ENCODE peak calls at places on chromosomes 11 and 22, in four cellular contexts. One of them, this sample, is unnamed.
A peak's percentile ranks its signal among the peaks of the same experiment; 100 is the strongest.

GRCh38 chr22:43235445-43236400 is 48.8 kb upstream of the TTLL12 start:
- DNase-seq in body of pancreas: no peak
- DNase-seq in IMR-90: no peak
- DNase-seq in GM12892: no peak
- DNase-seq in this sample: no peak

GRCh38 chr11:73176892-73177155 is 34.7 kb upstream of the FCHSD2 start:
- DNase-seq in IMR-90: no peak
- DNase-seq in GM12892: no peak
- DNase-seq in body of pancreas: no peak
- DNase-seq in this sample: no peak

GRCh38 chr11:56876621-56877312 is 111.9 kb upstream of the OR5AK2 start:
- DNase-seq in GM12892: no peak
- DNase-seq in IMR-90: peak; percentile 1
- DNase-seq in body of pancreas: no peak
- DNase-seq in this sample: no peak

GRCh38 chr11:115912484-115912945 is 408.3 kb upstream of the CADM1 start:
- DNase-seq in IMR-90: peak; percentile 25
- DNase-seq in body of pancreas: no peak
- DNase-seq in GM12892: no peak
- DNase-seq in this sample: no peak

GRCh38 chr11:73761403-73761945 is 600 bp upstream of the RAB6A start:
- DNase-seq in body of pancreas: peak; percentile 35
- DNase-seq in IMR-90: no peak
- DNase-seq in GM12892: no peak
- DNase-seq in this sample: peak; percentile 51

GRCh38 chr22:21865041-21865440 is 2.4 kb downstream of the MAPK1 start:
- DNase-seq in IMR-90: peak; percentile 91
- DNase-seq in body of pancreas: no peak
- DNase-seq in GM12892: no peak
- DNase-seq in this sample: peak; percentile 78

GRCh38 chr11:132718711-132719641 is 813.3 kb downstream of the OPCML start:
- DNase-seq in IMR-90: peak; percentile 8
- DNase-seq in body of pancreas: no peak
- DNase-seq in GM12892: no peak
- DNase-seq in this sample: no peak

GRCh38 chr11:117498791-117499190 is 171.1 kb downstream of the CEP164 start:
- DNase-seq in body of pancreas: no peak
- DNase-seq in GM12892: no peak
- DNase-seq in IMR-90: no peak
- DNase-seq in this sample: no peak

GRCh38 chr11:100356035-100356434 is 331.1 kb upstream of the ARHGAP42 start:
- DNase-seq in GM12892: no peak
- DNase-seq in body of pancreas: no peak
- DNase-seq in IMR-90: no peak
- DNase-seq in this sample: no peak

GRCh38 chr11:26025680-26026079 is 306.2 kb upstream of the ANO3 start:
- DNase-seq in GM12892: no peak
- DNase-seq in IMR-90: peak; percentile 3
- DNase-seq in body of pancreas: no peak
- DNase-seq in this sample: no peak

GRCh38 chr11:72637198-72637597 is 37.0 kb downstream of the PDE2A start:
- DNase-seq in GM12892: no peak
- DNase-seq in IMR-90: no peak
- DNase-seq in body of pancreas: no peak
- DNase-seq in this sample: no peak

GRCh38 chr11:12234216-12234615 is 123.8 kb downstream of the MICAL2 start:
- DNase-seq in IMR-90: no peak
- DNase-seq in GM12892: no peak
- DNase-seq in body of pancreas: no peak
- DNase-seq in this sample: no peak

GRCh38 chr11:16669799-16670415 is 68.5 kb upstream of the C11orf58 start:
- DNase-seq in body of pancreas: no peak
- DNase-seq in GM12892: no peak
- DNase-seq in IMR-90: peak; percentile 25
- DNase-seq in this sample: no peak

GRCh38 chr11:68855205-68855978 is 13.7 kb upstream of the CPT1A start:
- DNase-seq in GM12892: peak; percentile 44
- DNase-seq in IMR-90: peak; percentile 55
- DNase-seq in body of pancreas: peak; percentile 54
- DNase-seq in this sample: peak; percentile 44

GRCh38 chr11:110093407-110094297 is 460 bp downstream of the ZC3H12C start:
- DNase-seq in IMR-90: peak; percentile 51
- DNase-seq in body of pancreas: peak; percentile 44
- DNase-seq in GM12892: peak; percentile 33
- DNase-seq in this sample: peak; percentile 12

GRCh38 chr11:118607401-118608267 is at the start of gene PHLDB1:
- DNase-seq in GM12892: no peak
- DNase-seq in IMR-90: peak; percentile 67
- DNase-seq in body of pancreas: peak; percentile 62
- DNase-seq in this sample: peak; percentile 75

GRCh38 chr11:120771551-120772060 is 252.3 kb upstream of the TBCEL start:
- DNase-seq in GM12892: no peak
- DNase-seq in IMR-90: no peak
- DNase-seq in body of pancreas: no peak
- DNase-seq in this sample: no peak

GRCh38 chr11:280762-281485 is 2.7 kb downstream of the NLRP6 start:
- DNase-seq in GM12892: peak; percentile 28
- DNase-seq in IMR-90: no peak
- DNase-seq in body of pancreas: peak; percentile 13
- DNase-seq in this sample: no peak

GRCh38 chr22:22030493-22031182 is 48.1 kb upstream of the TOP3B start:
- DNase-seq in body of pancreas: no peak
- DNase-seq in GM12892: peak; percentile 41
- DNase-seq in IMR-90: peak; percentile 50
- DNase-seq in this sample: no peak

GRCh38 chr11:124285610-124286344 is 28.0 kb downstream of the OR8D1 start:
- DNase-seq in body of pancreas: no peak
- DNase-seq in IMR-90: peak; percentile 75
- DNase-seq in GM12892: no peak
- DNase-seq in this sample: no peak

GRCh38 chr22:41822289-41823057 is 10.4 kb upstream of the SREBF2 start:
- DNase-seq in GM12892: no peak
- DNase-seq in body of pancreas: no peak
- DNase-seq in IMR-90: peak; percentile 82
- DNase-seq in this sample: peak; percentile 65

GRCh38 chr11:124841765-124842700 is 23.2 kb upstream of the ROBO3 start:
- DNase-seq in IMR-90: no peak
- DNase-seq in body of pancreas: no peak
- DNase-seq in GM12892: no peak
- DNase-seq in this sample: no peak

GRCh38 chr11:11396290-11397042 is 43.4 kb upstream of the CSNK2A3 start:
- DNase-seq in GM12892: no peak
- DNase-seq in IMR-90: peak; percentile 97
- DNase-seq in body of pancreas: no peak
- DNase-seq in this sample: no peak

GRCh38 chr11:40732107-40732506 is 727.3 kb downstream of the LRRC4C start:
- DNase-seq in IMR-90: no peak
- DNase-seq in body of pancreas: no peak
- DNase-seq in GM12892: no peak
- DNase-seq in this sample: no peak

GRCh38 chr11:121383726-121384125 is 68.4 kb upstream of the SORL1 start:
- DNase-seq in body of pancreas: no peak
- DNase-seq in IMR-90: peak; percentile 4
- DNase-seq in GM12892: no peak
- DNase-seq in this sample: no peak

GRCh38 chr11:77471520-77472234 is 2.2 kb downstream of the PAK1 start:
- DNase-seq in GM12892: no peak
- DNase-seq in body of pancreas: peak; percentile 62
- DNase-seq in IMR-90: no peak
- DNase-seq in this sample: peak; percentile 62

GRCh38 chr11:82080160-82080559 is 653.5 kb downstream of the FAM181B start:
- DNase-seq in IMR-90: peak; percentile 0
- DNase-seq in GM12892: no peak
- DNase-seq in body of pancreas: no peak
- DNase-seq in this sample: no peak

GRCh38 chr11:28964811-28965210 is 856.6 kb downstream of the METTL15 start:
- DNase-seq in body of pancreas: no peak
- DNase-seq in IMR-90: peak; percentile 66
- DNase-seq in GM12892: no peak
- DNase-seq in this sample: no peak
- TF ChIP-seq POLR2A in body of pancreas: no peak
- TF ChIP-seq POLR2A in IMR-90: no peak
- TF ChIP-seq POLR2A in GM12892: no peak
- TF ChIP-seq POLR2A in this sample: no peak

DNA sequence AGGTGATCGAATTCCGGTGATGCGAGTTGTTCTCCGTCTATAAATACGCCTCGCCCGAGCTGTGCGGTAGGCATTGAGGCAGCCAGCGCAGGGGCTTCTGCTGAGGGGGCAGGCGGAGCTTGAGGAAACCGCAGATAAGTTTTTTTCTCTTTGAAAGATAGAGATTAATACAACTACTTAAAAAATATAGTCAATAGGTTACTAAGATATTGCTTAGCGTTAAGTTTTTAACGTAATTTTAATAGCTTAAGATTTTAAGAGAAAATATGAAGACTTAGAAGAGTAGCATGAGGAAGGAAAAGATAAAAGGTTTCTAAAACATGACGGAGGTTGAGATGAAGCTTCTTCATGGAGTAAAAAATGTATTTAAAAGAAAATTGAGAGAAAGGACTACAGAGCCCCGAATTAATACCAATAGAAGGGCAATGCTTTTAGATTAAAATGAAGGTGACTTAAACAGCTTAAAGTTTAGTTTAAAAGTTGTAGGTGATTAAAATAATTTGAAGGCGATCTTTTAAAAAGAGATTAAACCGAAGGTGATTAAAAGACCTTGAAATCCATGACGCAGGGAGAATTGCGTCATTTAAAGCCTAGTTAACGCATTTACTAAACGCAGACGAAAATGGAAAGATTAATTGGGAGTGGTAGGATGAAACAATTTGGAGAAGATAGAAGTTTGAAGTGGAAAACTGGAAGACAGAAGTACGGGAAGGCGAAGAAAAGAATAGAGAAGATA is at the start of gene MALAT1:
- DNase-seq in IMR-90: peak; percentile 94
- DNase-seq in body of pancreas: peak; percentile 96
- DNase-seq in GM12892: no peak
- DNase-seq in this sample: peak; percentile 98
- TF ChIP-seq POLR2A in IMR-90: no peak
- TF ChIP-seq POLR2A in body of pancreas: peak; percentile 100
- TF ChIP-seq POLR2A in GM12892: peak; percentile 99
- TF ChIP-seq POLR2A in this sample: peak; percentile 99

DNA sequence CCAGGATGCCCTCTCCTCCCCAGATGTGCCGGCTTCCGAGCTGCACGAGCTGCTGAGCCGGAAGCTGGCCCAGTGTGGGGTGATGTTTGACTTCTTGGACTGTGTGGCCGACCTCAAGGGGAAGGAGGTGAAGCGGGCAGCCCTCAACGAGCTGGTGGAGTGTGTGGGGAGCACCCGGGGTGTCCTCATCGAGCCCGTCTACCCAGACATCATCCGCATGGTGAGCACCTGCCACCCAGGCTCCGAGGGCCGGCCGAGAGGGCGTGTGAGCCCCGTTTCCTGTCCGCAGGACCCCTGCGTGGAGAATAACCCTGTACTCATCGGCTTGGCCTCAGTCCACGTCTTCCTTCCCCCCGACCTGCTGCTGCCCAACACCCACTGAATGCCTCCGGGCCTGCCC is 2.2 kb downstream of the PPP2R5B start:
- DNase-seq in GM12892: no peak
- DNase-seq in body of pancreas: no peak
- DNase-seq in IMR-90: no peak
- DNase-seq in this sample: no peak
- TF ChIP-seq POLR2A in GM12892: no peak
- TF ChIP-seq POLR2A in body of pancreas: no peak
- TF ChIP-seq POLR2A in IMR-90: no peak
- TF ChIP-seq POLR2A in this sample: no peak

GRCh38 chr22:23896523-23897186 is 2.5 kb downstream of the MIF start:
- DNase-seq in IMR-90: no peak
- DNase-seq in GM12892: no peak
- DNase-seq in body of pancreas: no peak
- DNase-seq in this sample: peak; percentile 32
- TF ChIP-seq POLR2A in IMR-90: peak; percentile 6
- TF ChIP-seq POLR2A in GM12892: no peak
- TF ChIP-seq POLR2A in body of pancreas: no peak
- TF ChIP-seq POLR2A in this sample: no peak

GRCh38 chr11:64566042-64566914 is 24.7 kb upstream of the SLC22A12 start:
- DNase-seq in IMR-90: peak; percentile 65
- DNase-seq in body of pancreas: peak; percentile 84
- DNase-seq in GM12892: no peak
- DNase-seq in this sample: no peak
- TF ChIP-seq POLR2A in IMR-90: no peak
- TF ChIP-seq POLR2A in body of pancreas: peak; percentile 13
- TF ChIP-seq POLR2A in GM12892: no peak
- TF ChIP-seq POLR2A in this sample: no peak

DNA sequence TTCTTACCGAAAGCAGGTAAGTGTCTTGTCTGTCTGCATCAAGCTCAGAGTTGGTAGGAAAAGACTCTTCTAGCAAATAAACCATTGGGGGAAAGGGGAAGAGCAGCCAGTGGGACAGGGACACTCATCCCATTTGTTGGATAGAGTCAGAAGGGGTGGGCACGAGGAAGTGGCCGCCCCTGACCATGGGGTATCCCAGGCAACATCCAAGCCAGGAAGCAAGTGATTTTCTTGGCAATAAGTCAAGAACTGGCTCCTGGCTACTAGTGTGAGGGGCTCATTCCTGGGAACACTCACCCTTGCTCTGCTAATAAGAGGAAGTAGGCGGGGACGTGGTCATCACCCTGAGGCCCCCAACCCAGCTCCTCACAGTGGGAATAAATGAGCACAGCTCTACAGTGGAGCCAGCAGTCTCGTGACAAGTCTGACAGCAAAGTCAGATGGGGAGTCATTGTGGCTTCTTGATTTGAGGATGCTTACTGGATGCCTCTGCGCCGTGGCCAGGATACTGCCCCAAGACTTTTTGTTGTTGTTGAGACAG is 6.7 kb downstream of the SLC25A18 start:
- DNase-seq in body of pancreas: no peak
- DNase-seq in GM12892: no peak
- DNase-seq in IMR-90: peak; percentile 4
- DNase-seq in this sample: no peak
- TF ChIP-seq POLR2A in body of pancreas: no peak
- TF ChIP-seq POLR2A in GM12892: no peak
- TF ChIP-seq POLR2A in IMR-90: no peak
- TF ChIP-seq POLR2A in this sample: no peak

GRCh38 chr11:64778473-64779298 is at the start of gene SF1:
- DNase-seq in GM12892: peak; percentile 90
- DNase-seq in IMR-90: peak; percentile 100
- DNase-seq in body of pancreas: peak; percentile 98
- DNase-seq in this sample: peak; percentile 100
- TF ChIP-seq POLR2A in GM12892: peak; percentile 95
- TF ChIP-seq POLR2A in IMR-90: peak; percentile 84
- TF ChIP-seq POLR2A in body of pancreas: peak; percentile 99
- TF ChIP-seq POLR2A in this sample: peak; percentile 85